ENCODE peak calls at places on chromosomes 16 and 17, in four cellular contexts. N is body of pancreas, S is OCI-LY7, W is ascending aorta. U is an unnamed sample.

GRCh38 chr17:47696717-47697642 is 3.0 kb downstream of the TBKBP1 start:
- DNase-seq in S (no peak), N (no peak), W (no peak), U (no peak)

GRCh38 chr17:13931111-13931526 is 138.2 kb upstream of the COX10 start:
- DNase-seq in S (no peak), N (peak), W (no peak), U (no peak)

GRCh38 chr16:80900593-80900954 is 96.2 kb upstream of the CDYL2 start:
- DNase-seq in N (no peak), W (no peak), S (no peak), U (no peak)

GRCh38 chr17:82492647-82493516 is 26.6 kb upstream of the FOXK2 start:
- DNase-seq in S (no peak), N (no peak), W (peak), U (no peak)

GRCh38 chr17:41734139-41734948 is at the start of gene HAP1:
- DNase-seq in N (peak), S (no peak), W (peak), U (no peak)

GRCh38 chr17:4605826-4606225 is 21.5 kb downstream of the SMTNL2 start:
- DNase-seq in W (no peak), N (no peak), S (no peak), U (no peak)

GRCh38 chr16:3819741-3820724 is 60.5 kb downstream of the CREBBP start:
- DNase-seq in N (peak), S (no peak), W (no peak), U (peak)

GRCh38 chr17:48125829-48126612 is 18.5 kb downstream of the SNX11 start:
- DNase-seq in S (no peak), W (no peak), N (no peak), U (no peak)

GRCh38 chr17:7750321-7750821 is 32.8 kb downstream of the DNAH2 start:
- DNase-seq in N (no peak), S (no peak), W (no peak), U (peak)

GRCh38 chr17:47901423-47901822 is 5.4 kb downstream of the SP2 start:
- DNase-seq in S (no peak), W (no peak), N (no peak), U (no peak)

DNA sequence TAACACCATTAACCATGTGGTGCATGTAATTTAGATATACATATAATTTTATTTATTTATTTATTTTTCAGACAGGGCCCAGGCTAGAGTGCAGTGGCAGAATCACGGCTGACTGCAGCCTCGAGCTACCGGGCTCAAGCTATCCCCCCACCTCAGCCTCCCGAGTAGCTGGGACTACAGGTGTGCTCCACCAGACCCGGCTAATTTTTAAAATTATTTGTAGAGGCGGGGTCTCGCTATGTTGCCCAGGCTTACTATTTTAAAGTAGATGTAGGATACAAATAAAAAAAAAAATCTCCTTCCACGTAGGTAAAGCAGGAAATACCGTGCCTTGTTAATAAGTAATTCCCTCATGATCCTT is 446 bp upstream of the COQ7 start:
- DNase-seq in N (no peak), S (no peak), W (no peak), U (no peak)
- H3K4me3 ChIP-seq in N (no peak), S (peak), W (no peak), U (peak)

GRCh38 chr16:31439519-31439918 is 3.1 kb downstream of the ZNF843 start:
- DNase-seq in S (no peak), N (no peak), W (no peak), U (no peak)
- TF ChIP-seq CTCF in S (no peak), N (no peak), W (no peak), U (no peak)

GRCh38 chr17:37844158-37844976 is 79.8 kb upstream of the TBC1D3K start:
- DNase-seq in W (peak), S (peak), N (peak), U (no peak)
- H3K4me3 ChIP-seq in W (no peak), S (no peak), N (no peak), U (no peak)

DNA sequence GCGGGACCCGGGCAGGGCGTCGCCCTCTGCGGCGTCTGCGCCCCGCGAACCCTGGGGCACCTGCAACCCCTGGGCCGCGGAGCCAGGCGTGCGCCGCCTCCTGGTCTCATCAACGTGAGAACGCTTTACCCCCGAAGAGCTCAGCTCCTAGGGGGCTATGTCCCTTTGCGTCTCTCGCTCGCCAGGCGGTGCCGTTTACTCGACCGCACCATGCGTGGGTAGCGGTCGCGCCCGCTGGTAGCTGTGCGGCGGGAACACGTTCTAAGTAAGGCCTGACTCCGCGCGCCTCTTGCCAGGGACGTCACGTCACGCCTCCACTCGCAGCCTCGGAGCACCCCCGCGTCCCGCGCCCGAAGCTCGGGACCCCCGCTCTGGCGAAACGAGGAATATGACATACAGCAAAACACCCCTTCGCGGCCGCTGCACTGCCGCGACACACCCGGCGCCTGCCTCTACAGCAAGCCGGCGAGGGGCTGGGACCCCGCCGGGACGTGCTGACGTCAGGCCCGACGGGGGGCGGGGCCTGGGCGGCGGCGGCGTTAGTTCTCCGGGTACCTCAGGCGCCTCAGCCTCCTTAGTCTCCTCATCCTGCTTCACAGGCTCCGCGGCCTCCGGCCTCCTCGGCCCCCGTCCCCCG is at the start of gene RAB11FIP3:
- DNase-seq in S (peak), N (peak), W (peak), U (no peak)
- TF ChIP-seq CTCF in S (no peak), N (peak), W (peak), U (peak)

DNA sequence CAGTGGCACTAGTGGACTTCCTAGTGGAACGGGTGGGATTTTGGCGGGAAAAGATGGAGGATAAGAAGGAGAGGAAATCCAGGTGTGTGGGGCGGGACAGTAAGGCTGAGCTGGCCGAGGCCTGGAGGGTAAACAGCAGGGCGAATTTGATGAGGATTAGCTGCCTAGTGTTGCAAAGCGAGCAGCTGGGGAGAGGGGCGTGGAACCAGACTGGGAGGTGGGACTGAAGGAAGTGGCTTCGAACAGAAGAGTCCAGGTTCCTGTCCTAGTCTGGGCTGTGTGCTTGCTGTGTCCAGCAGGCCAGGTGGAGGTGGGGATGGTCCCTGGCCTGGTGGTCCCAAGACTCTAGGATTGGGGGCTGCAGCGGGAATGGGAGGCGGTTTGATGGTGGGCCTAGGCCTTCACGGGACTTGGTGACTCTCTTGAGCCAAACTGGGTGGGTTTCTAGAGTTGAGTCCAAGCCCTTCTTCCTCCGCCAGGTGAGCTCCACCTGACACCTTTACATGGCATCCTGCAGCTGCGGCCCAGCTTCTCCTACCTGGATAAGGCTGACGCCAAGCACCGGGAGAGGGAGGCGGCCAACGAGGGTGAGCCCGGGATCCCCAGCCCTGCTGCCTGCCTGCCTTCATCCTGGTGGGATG is 16.1 kb downstream of the POLR3E start:
- DNase-seq in S (no peak), N (no peak), W (peak), U (no peak)
- H3K4me3 ChIP-seq in S (no peak), N (no peak), W (no peak), U (no peak)